ENCODE peak calls at places on chromosomes 5 and 9, in six cellular contexts. I is AG10803; P is A549; H is CD8-positive, alpha-beta T cell; L is RWPE1; R is hepatic stellate cell. D is an unnamed sample.
A peak's percentile ranks its signal among the peaks of the same experiment; 100 is the strongest.

GRCh38 chr5:64210866-64211265 is 45.2 kb downstream of the RNF180 start:
- DNase-seq in P (no peak), R (peak; percentile 37), I (peak; percentile 87), L (peak; percentile 65), H (no peak), D (no peak)

GRCh38 chr9:19875291-19875910 is 86.6 kb upstream of the SLC24A2 start:
- DNase-seq in R (no peak), I (peak; percentile 25), H (no peak), L (no peak), P (no peak), D (no peak)

GRCh38 chr9:87678650-87679355 is 47.1 kb upstream of the CTSL start:
- DNase-seq in I (peak; percentile 77), R (peak; percentile 86), H (no peak), P (peak; percentile 73), L (peak; percentile 82), D (no peak)

GRCh38 chr5:139660105-139660915 is 12.2 kb downstream of the CXXC5 start:
- DNase-seq in H (no peak), R (no peak), L (peak; percentile 68), I (peak; percentile 55), P (peak; percentile 68), D (no peak)

GRCh38 chr9:99966720-99967119 is 60.3 kb downstream of the STX17 start:
- DNase-seq in L (peak; percentile 96), R (no peak), P (peak; percentile 35), I (peak; percentile 12), H (no peak), D (no peak)

GRCh38 chr5:140338918-140339317 is 7.5 kb downstream of the HBEGF start:
- DNase-seq in P (no peak), L (no peak), R (no peak), I (no peak), H (no peak), D (no peak)

GRCh38 chr5:78972654-78973428 is 12.3 kb downstream of the ARSB start:
- DNase-seq in I (peak; percentile 72), H (no peak), R (peak; percentile 12), P (no peak), L (no peak), D (no peak)

GRCh38 chr9:126030716-126031115 is 283.5 kb downstream of the PBX3 start:
- DNase-seq in I (no peak), R (no peak), H (no peak), P (no peak), L (no peak), D (no peak)

GRCh38 chr5:146717951-146718350 is 160.6 kb downstream of the PPP2R2B start:
- DNase-seq in P (no peak), I (no peak), R (no peak), L (no peak), H (no peak), D (no peak)

GRCh38 chr9:18721267-18722079 is 247.5 kb downstream of the ADAMTSL1 start:
- DNase-seq in H (no peak), P (no peak), L (no peak), R (no peak), I (peak; percentile 95), D (no peak)

GRCh38 chr5:52783226-52783959 is 4.3 kb upstream of the ITGA1 start:
- DNase-seq in P (no peak), R (no peak), H (no peak), I (peak; percentile 87), L (peak; percentile 90), D (no peak)

GRCh38 chr5:179371681-179372675 is 26.7 kb upstream of the ADAMTS2 start:
- DNase-seq in L (no peak), I (peak; percentile 38), H (no peak), P (no peak), R (no peak), D (no peak)

GRCh38 chr9:88234114-88234513 is 95.8 kb upstream of the SPATA31C2 start:
- DNase-seq in H (no peak), I (no peak), L (no peak), P (no peak), R (no peak), D (no peak)

GRCh38 chr5:93503598-93504067 is 77.4 kb downstream of the NR2F1-AS1 start:
- DNase-seq in R (peak; percentile 46), L (peak; percentile 75), P (peak; percentile 44), I (peak; percentile 95), H (no peak), D (no peak)

GRCh38 chr5:43616535-43616934 is 13.6 kb downstream of the NNT start:
- DNase-seq in H (no peak), P (no peak), L (no peak), I (peak; percentile 68), R (peak; percentile 40), D (no peak)

GRCh38 chr5:7395432-7396168 is at the start of gene ADCY2:
- DNase-seq in H (no peak), P (no peak), L (no peak), I (no peak), R (no peak), D (no peak)

GRCh38 chr5:141121563-141121962 is at the start of gene PCDHB4:
- DNase-seq in H (no peak), R (no peak), P (peak; percentile 10), I (no peak), L (no peak), D (no peak)

GRCh38 chr9:122816163-122816867 is 12.1 kb downstream of the PDCL start:
- DNase-seq in P (no peak), H (peak; percentile 74), R (no peak), I (no peak), L (no peak), D (no peak)

GRCh38 chr5:37668524-37669047 is 171.3 kb downstream of the GDNF start:
- DNase-seq in I (peak; percentile 94), L (peak; percentile 89), H (no peak), R (peak; percentile 73), P (peak; percentile 93), D (no peak)

GRCh38 chr5:128844354-128844923 is 120.8 kb upstream of the SLC27A6 start:
- DNase-seq in L (peak; percentile 37), H (no peak), P (peak; percentile 6), R (no peak), I (no peak), D (no peak)

GRCh38 chr5:61159070-61159469 is 3.2 kb downstream of the SMIM15 start:
- DNase-seq in I (no peak), L (no peak), R (no peak), H (no peak), P (peak; percentile 17), D (no peak)

GRCh38 chr5:120327180-120327579 is 136.9 kb upstream of the PRR16 start:
- DNase-seq in R (no peak), I (no peak), L (no peak), H (no peak), P (no peak), D (no peak)

GRCh38 chr9:100150209-100150608 is 51.2 kb downstream of the INVS start:
- DNase-seq in L (no peak), P (no peak), H (no peak), R (no peak), I (peak; percentile 24), D (no peak)

GRCh38 chr9:97813072-97813471 is 40.0 kb upstream of the FOXE1 start:
- DNase-seq in P (no peak), H (no peak), I (no peak), L (no peak), R (no peak), D (no peak)

GRCh38 chr5:10704949-10705621 is 55.9 kb downstream of the DAP start:
- DNase-seq in L (peak; percentile 55), I (peak; percentile 62), R (peak; percentile 59), P (no peak), H (no peak), D (no peak)

GRCh38 chr5:126516133-126516532 is 78.9 kb downstream of the ALDH7A1 start:
- DNase-seq in L (peak; percentile 38), I (peak; percentile 50), P (no peak), R (no peak), H (no peak), D (no peak)

D was measured in NK-92 treated with Interleukin-12 subunit alpha and Interleukin-12 subunit beta, amount 100 ng/mL, for 24 hours.